ENCODE peak calls at places on chromosomes 4 and X, in four cellular contexts. G is WTC11, O is HepG2, L is GM12878. J is an unnamed sample.

GRCh38 chr4:152590179-152591031 is 54.5 kb upstream of the FBXW7 start:
- DNase-seq in G (no peak), O (no peak), L (no peak), J (no peak)

GRCh38 chrX:132266583-132267355 is 47.5 kb upstream of the RAP2C start:
- DNase-seq in G (no peak), O (no peak), L (no peak), J (no peak)

GRCh38 chr4:173717581-173717980 is 187.6 kb upstream of the HAND2 start:
- DNase-seq in G (no peak), O (no peak), L (no peak), J (no peak)

GRCh38 chrX:10884246-10884645 is 226.9 kb upstream of the HCCS start:
- DNase-seq in G (no peak), O (no peak), L (no peak), J (no peak)

GRCh38 chr4:43331226-43332078 is 438.9 kb downstream of the GRXCR1 start:
- DNase-seq in G (no peak), O (no peak), L (no peak), J (no peak)

GRCh38 chr4:26839534-26839951 is 21.1 kb upstream of the STIM2 start:
- DNase-seq in G (no peak), O (no peak), L (no peak), J (no peak)

GRCh38 chrX:42269186-42269585 is 345.8 kb upstream of the CASK start:
- DNase-seq in G (no peak), O (no peak), L (no peak), J (no peak)

GRCh38 chr4:131052646-131053045 is 1956.7 kb downstream of the C4orf33 start:
- DNase-seq in G (no peak), O (no peak), L (no peak), J (no peak)

GRCh38 chr4:24853142-24853541 is 57.8 kb downstream of the SOD3 start:
- DNase-seq in G (no peak), O (peak), L (no peak), J (no peak)

GRCh38 chr4:123952530-123953274 is 556.1 kb downstream of the SPRY1 start:
- DNase-seq in G (no peak), O (no peak), L (no peak), J (no peak)
- TF ChIP-seq NR2C2 in G (no peak), O (no peak), L (no peak), J (no peak)

GRCh38 chrX:141736656-141737055 is 38.1 kb upstream of the SPANXD start:
- DNase-seq in G (no peak), O (no peak), L (no peak), J (no peak)

GRCh38 chrX:141732031-141732430 is 33.5 kb upstream of the SPANXD start:
- DNase-seq in G (no peak), O (no peak), L (no peak), J (no peak)

GRCh38 chrX:141733371-141733770 is 34.8 kb upstream of the SPANXD start:
- DNase-seq in G (no peak), O (no peak), L (no peak), J (no peak)
- TF ChIP-seq NR2C2 in G (no peak), O (no peak), L (no peak), J (no peak)

DNA sequence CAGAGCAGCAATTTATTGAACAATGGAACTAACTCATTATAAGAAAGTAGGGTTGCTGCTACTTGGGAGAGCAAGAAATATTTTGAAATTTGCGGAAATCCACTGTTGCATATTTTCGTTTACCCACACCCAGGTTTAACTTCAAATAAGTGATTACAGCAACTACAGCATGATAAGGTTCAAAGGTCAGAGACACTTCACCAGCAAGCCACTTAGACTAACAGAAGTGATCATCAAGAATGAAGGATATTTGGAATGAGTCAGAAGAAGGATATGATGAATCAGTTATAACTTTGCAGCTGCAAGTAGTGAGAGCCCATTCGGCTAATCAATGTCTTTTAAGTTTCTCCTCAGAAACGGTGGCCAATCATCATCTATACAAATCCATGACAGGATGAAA is 199.3 kb downstream of the TMA16 start:
- DNase-seq in G (no peak), O (no peak), L (no peak), J (no peak)
- TF ChIP-seq NR2C2 in G (no peak), O (no peak), L (no peak), J (no peak)

GRCh38 chr4:121789960-121790829 is 10.9 kb upstream of the EXOSC9 start:
- DNase-seq in G (no peak), O (no peak), L (no peak), J (peak)
- TF ChIP-seq NR2C2 in G (no peak), O (no peak), L (no peak), J (no peak)

DNA sequence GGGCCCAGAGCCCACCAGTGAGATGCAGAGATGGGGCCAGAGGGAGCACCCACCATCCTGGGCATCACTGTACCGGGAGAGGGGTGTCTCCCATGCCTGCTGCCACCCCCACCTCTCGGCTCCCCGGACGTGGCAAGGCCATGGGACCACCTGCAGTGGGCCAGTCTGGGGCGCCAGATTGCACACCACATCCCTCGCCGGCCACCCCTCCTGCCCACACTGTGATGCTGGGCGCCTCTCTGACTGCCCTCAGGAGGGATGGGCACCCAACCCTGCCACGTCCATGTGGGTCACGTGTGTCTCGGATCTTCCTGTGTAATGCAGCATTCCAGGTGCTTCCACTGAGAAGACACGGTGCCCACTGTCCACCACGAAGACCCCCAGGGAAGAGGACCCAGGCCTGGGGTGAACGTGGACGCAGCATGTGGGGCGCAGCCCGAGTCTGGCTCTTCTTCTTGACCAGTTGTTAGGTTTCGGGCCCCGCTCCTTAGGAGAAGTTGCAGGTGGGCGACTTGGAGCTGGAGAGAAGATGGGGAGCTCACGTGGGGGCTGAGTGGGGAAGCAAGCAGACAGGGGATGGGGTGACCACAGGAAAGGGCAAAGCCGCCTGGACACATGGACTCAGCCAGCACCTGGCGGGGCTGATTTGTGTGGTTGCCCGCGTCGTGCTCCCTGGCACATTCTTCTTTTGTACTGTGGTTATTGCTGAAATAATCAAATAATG is 47.7 kb downstream of the ZFYVE28 start:
- DNase-seq in G (no peak), O (no peak), L (no peak), J (no peak)
- TF ChIP-seq NR2C2 in G (no peak), O (no peak), L (no peak), J (no peak)

J was measured in K562.